ENCODE peak calls at places on chromosome 10, in seven cellular contexts. R is CD4-positive, alpha-beta memory T cell; J is Peyer's patch; S is adrenal gland; O is A549; Q is SK-N-SH; W is sigmoid colon. X is an unnamed sample. For H3K4me1 and H3K9me3, the result is how much of the 10 kb centered on the place peaks cover.

GRCh38 chr10:50350366-50350765 is 99.0 kb upstream of the ASAH2 start:
- DNase-seq in J (no peak), S (no peak), R (no peak), W (no peak), Q (no peak), O (no peak), X (no peak)

GRCh38 chr10:9437131-9437530 is 1382.6 kb downstream of the GATA3 start:
- DNase-seq in S (no peak), Q (no peak), W (no peak), O (no peak), J (no peak), R (no peak), X (no peak)

GRCh38 chr10:25175527-25176420 is 973 bp downstream of the GPR158 start:
- DNase-seq in O (no peak), Q (peak), R (no peak), J (no peak), W (no peak), S (peak), X (no peak)

GRCh38 chr10:48589266-48589665 is 15.6 kb downstream of the ARHGAP22 start:
- DNase-seq in Q (no peak), S (no peak), O (no peak), W (no peak), J (no peak), R (no peak), X (no peak)

GRCh38 chr10:1048349-1048731 is 579 bp downstream of the IDI1 start:
- DNase-seq in R (peak), O (no peak), Q (peak), S (peak), J (no peak), W (peak), X (no peak)

GRCh38 chr10:97549587-97550322 is 22.8 kb upstream of the ANKRD2 start:
- DNase-seq in O (no peak), R (no peak), S (no peak), Q (peak), W (no peak), J (no peak), X (no peak)

GRCh38 chr10:4129866-4130455 is 345.0 kb upstream of the KLF6 start:
- DNase-seq in J (no peak), W (no peak), O (no peak), Q (no peak), R (no peak), S (no peak), X (no peak)

GRCh38 chr10:130459011-130459410 is 322.8 kb downstream of the GLRX3 start:
- DNase-seq in W (peak), Q (no peak), R (no peak), S (no peak), O (no peak), J (no peak), X (no peak)

GRCh38 chr10:118504044-118504944 is 91.2 kb downstream of the PRLHR start:
- DNase-seq in W (no peak), Q (no peak), O (peak), R (no peak), J (no peak), S (no peak), X (peak)

GRCh38 chr10:124705021-124705740 is 39.0 kb downstream of the FAM53B start:
- DNase-seq in W (no peak), J (peak), Q (no peak), S (peak), O (no peak), R (peak), X (no peak)

GRCh38 chr10:114336823-114337509 is 67.3 kb downstream of the AFAP1L2 start:
- DNase-seq in S (no peak), R (no peak), O (no peak), Q (no peak), J (no peak), W (peak), X (no peak)

GRCh38 chr10:125200396-125200795 is 40.0 kb upstream of the CTBP2 start:
- DNase-seq in S (no peak), O (no peak), W (no peak), J (no peak), R (no peak), Q (no peak), X (no peak)

GRCh38 chr10:44968887-44969400 is 9.3 kb downstream of the RASSF4 start:
- DNase-seq in S (no peak), W (peak), O (no peak), R (no peak), J (no peak), Q (no peak), X (no peak)

GRCh38 chr10:114022292-114022691 is 21.4 kb upstream of the ADRB1 start:
- DNase-seq in R (no peak), S (no peak), O (no peak), Q (no peak), J (no peak), W (peak), X (no peak)

GRCh38 chr10:21517983-21518628 is 7.4 kb downstream of the SKIDA1 start:
- DNase-seq in W (no peak), Q (no peak), R (no peak), J (no peak), S (peak), O (no peak), X (no peak)

GRCh38 chr10:42754155-42755027 is 28.2 kb upstream of the BMS1 start:
- DNase-seq in O (peak), Q (peak), R (peak), W (no peak), J (no peak), S (peak), X (no peak)

DNA sequence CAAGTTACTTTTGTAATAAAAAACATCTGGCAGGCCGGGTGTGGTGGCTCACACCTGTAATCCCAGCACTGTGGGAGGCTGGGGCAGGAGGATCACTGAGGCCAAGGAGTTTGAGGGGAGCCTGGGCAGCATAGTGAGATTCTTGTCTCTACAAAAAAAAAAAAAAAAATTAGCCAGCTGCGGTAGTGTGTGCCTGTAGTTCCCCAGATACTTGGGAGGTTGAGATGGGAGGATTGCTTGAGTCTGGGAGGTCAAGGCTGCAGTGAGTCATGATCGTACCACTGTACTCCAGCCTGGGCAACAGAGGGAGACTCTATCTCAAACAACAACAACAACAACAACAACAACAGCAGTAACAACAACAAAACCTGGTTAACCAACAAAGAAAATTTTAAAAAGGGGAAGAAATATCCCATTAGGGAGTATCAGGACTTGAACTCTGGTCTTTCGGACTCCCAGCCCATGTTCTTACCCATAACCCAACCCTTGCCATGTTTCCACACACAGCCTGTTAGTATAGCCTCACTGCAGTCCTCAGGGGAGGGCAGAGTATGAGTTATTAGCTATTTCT is 17.2 kb downstream of the PALD1 start:
- DNase-seq in J (no peak), W (no peak), Q (no peak), R (no peak), O (no peak), S (no peak), X (no peak)
- H3K4me1 ChIP-seq in J (under half), W (half or more), Q (under half), R (under half), O (under half), S (under half), X (under half)

GRCh38 chr10:33749042-33749441 is 414.6 kb upstream of the NRP1 start:
- DNase-seq in J (no peak), S (no peak), W (no peak), O (no peak), Q (no peak), R (no peak), X (no peak)
- H3K9me3 ChIP-seq in J (under half), S (under half), W (under half), O (under half), Q (under half), R (under half), X (under half)

GRCh38 chr10:72087392-72087968 is 871 bp downstream of the SPOCK2 start:
- DNase-seq in Q (peak), J (no peak), O (no peak), S (peak), R (peak), W (no peak), X (no peak)

GRCh38 chr10:72087969-72088878 is at the start of gene SPOCK2:
- DNase-seq in O (no peak), Q (peak), W (no peak), J (no peak), R (peak), S (peak), X (no peak)

GRCh38 chr10:72085166-72085565 is 3.2 kb downstream of the SPOCK2 start:
- DNase-seq in J (no peak), O (no peak), W (no peak), Q (no peak), S (no peak), R (no peak), X (no peak)

GRCh38 chr10:72085864-72086465 is 2.4 kb downstream of the SPOCK2 start:
- DNase-seq in Q (no peak), J (no peak), O (no peak), S (no peak), W (no peak), R (no peak), X (no peak)

DNA sequence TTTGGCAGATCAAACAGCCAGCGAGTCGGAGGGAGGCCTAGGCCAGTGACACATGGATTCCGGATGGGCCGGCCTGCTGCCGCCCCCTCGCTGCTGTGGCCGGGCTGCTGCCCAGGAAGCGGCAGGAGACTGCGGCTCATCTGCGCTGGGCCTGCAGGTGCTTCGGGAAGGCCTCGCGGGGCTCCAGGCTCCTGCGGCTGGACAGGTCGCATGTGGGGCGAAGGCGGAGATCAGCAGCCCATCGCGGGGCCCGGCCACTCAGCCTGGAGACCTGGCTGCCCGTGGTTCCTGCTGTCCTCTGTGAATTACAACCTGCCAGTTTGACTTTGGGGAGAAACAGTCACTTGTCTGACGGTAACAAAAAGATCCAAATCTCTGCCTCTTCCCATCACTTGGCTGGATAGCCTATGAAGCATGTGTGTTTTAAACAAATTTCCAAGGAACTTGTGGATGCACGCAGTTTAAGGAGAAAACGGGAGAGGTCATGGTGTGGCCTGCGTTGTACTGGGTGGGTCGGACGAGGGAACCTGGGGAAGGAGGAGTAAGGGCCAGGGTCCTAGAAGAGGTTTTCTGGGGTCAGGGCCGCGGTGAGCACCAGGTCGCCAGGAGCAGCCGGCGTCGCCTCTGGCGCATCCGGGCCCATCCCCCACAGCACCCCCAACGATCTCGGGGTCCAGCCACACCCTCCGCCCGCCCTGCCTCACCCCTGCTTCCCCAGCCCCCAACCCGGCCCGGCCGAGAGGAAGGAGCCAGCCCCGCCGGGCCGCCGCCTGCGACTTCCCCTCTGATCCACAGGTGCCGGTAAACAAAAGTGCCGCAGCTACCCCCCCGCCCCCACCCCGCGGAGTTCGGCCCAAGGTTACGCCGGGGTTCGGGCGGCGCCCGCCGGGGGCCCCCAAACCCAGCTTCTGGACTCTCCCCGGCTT is 1.6 kb downstream of the SPOCK2 start:
- DNase-seq in W (no peak), S (peak), R (peak), O (no peak), Q (no peak), J (peak), X (no peak)
- H3K4me1 ChIP-seq in W (under half), S (under half), R (half or more), O (under half), Q (under half), J (under half), X (under half)

GRCh38 chr10:69451784-69452251 is 553 bp downstream of the TSPAN15 start:
- DNase-seq in Q (peak), S (no peak), O (no peak), J (peak), R (no peak), W (peak), X (no peak)
- H3K9me3 ChIP-seq in Q (under half), S (under half), O (under half), J (under half), R (under half), W (under half), X (under half)

DNA sequence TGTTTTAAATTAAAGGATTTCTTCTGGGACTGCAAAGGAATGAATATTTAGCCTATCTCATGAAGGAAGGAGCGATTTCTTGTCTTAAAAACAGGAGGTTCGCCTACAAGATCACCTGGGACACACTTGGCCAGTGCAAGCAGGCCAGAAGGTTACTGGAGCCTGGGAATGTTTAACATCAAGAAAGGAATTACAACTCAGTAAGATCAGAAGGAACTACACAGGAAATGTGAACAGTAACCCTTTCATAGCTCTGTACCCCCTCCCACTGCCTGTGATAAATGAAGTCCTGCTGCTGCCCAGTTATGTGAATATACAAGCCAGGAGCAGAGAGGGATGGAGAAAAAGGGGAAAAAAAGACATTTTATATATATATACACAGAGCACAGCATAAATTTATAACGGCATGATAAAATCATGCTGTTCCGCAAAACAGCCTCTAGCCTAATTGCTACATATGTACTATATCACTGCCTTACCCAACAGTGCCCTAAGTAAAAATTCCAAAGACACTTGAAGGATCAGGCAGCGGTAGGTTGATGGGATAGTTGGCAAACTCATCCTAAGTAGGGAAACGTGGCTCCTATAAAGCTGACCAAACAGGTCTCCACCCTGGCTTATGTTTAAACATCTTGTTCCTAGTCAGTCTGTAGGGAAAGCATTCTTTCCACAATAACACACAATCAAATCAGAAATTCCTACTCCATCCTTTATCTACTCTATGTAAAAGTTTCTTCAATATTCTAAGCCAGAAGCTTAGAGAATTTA is 63.8 kb downstream of the ZNF438 start:
- DNase-seq in Q (no peak), O (no peak), W (no peak), J (no peak), R (no peak), S (no peak), X (no peak)
- H3K4me1 ChIP-seq in Q (under half), O (under half), W (under half), J (under half), R (under half), S (under half), X (under half)

DNA sequence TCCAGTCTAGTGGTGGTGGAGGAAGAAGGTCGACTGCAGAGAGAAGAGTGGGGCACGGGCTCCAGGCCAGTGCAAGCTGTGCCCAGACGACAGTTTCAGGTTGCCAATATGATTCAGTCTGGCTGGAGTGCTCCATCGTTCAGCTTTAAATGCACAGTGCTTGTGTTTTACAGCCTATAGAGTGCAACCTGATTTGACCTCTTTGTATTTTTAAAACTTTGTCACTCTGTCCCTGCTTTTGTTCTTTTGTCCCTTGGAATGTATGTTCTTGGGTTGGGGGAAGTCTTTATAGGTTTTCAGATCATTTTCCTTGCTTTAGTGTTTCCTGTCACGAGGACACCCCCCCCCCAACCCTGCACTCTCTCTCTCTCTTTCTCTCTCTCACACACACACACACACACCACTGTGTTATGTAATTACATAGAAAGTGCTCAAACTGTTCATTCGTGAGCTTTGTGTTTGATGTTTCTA is 198.0 kb downstream of the CAMK1D start:
- DNase-seq in W (no peak), R (no peak), Q (no peak), O (no peak), J (no peak), S (no peak), X (no peak)
- H3K9me3 ChIP-seq in W (under half), R (under half), Q (under half), O (under half), J (under half), S (under half), X (under half)

GRCh38 chr10:122854648-122855047 is 9.0 kb upstream of the CUZD1 start:
- DNase-seq in J (no peak), W (no peak), O (peak), R (no peak), S (no peak), Q (no peak), X (peak)

GRCh38 chr10:122856902-122857301 is 11.2 kb upstream of the CUZD1 start:
- DNase-seq in O (no peak), Q (no peak), J (no peak), W (no peak), S (no peak), R (no peak), X (peak)

GRCh38 chr10:122853665-122854313 is 8.1 kb upstream of the CUZD1 start:
- DNase-seq in J (no peak), Q (no peak), O (no peak), W (no peak), R (no peak), S (no peak), X (no peak)

GRCh38 chr10:122852261-122852660 is 6.6 kb upstream of the CUZD1 start:
- DNase-seq in S (no peak), J (no peak), W (no peak), O (no peak), R (no peak), Q (no peak), X (peak)

GRCh38 chr10:122855745-122856144 is 10.1 kb upstream of the CUZD1 start:
- DNase-seq in W (no peak), O (no peak), J (no peak), R (no peak), Q (no peak), S (no peak), X (no peak)
- H3K4me1 ChIP-seq in W (under half), O (half or more), J (under half), R (under half), Q (under half), S (under half), X (half or more)

GRCh38 chr10:38143587-38143986 is 49.5 kb downstream of the ZNF37A start:
- DNase-seq in R (no peak), S (no peak), Q (no peak), J (no peak), O (no peak), W (no peak), X (no peak)
- H3K9me3 ChIP-seq in R (under half), S (under half), Q (under half), J (under half), O (under half), W (under half), X (under half)

X was measured in SJSA1.